ENCODE peak calls at places on chromosomes 1 and 21, in ten cellular contexts. W is esophagus muscularis mucosa, H is GM13976, Q is GM10248, G is A673, D is mucosa of descending colon, E is psoas muscle, C is RWPE1, L is lower leg skin, B is mammary epithelial cell. V is an unnamed sample.

GRCh38 chr1:145918992-145919939 is 749 bp upstream of the PEX11B start:
- DNase-seq in W (no peak), H (peak), Q (peak), G (no peak), D (peak), E (peak), C (peak), L (peak), B (peak), V (peak)

GRCh38 chr1:240515505-240515904 is 96.5 kb downstream of the GREM2 start:
- DNase-seq in W (no peak), H (no peak), Q (no peak), G (peak), D (no peak), E (no peak), C (no peak), L (no peak), B (no peak), V (no peak)

GRCh38 chr1:203129501-203130231 is 2.1 kb downstream of the ADORA1 start:
- DNase-seq in W (no peak), H (no peak), Q (no peak), G (no peak), D (no peak), E (peak), C (no peak), L (no peak), B (no peak), V (no peak)

GRCh38 chr1:203666621-203667020 is 40.0 kb downstream of the ATP2B4 start:
- DNase-seq in W (no peak), H (no peak), Q (no peak), G (no peak), D (no peak), E (no peak), C (no peak), L (no peak), B (no peak), V (no peak)

GRCh38 chr1:43214465-43215444 is 42.6 kb downstream of the CFAP57 start:
- DNase-seq in W (no peak), H (no peak), Q (no peak), G (no peak), D (no peak), E (no peak), C (no peak), L (no peak), B (no peak), V (no peak)

GRCh38 chr21:34884346-34884929 is 164.7 kb downstream of the RUNX1 start:
- DNase-seq in W (peak), H (no peak), Q (no peak), G (no peak), D (no peak), E (no peak), C (no peak), L (no peak), B (no peak), V (no peak)

GRCh38 chr1:202058001-202058908 is 47.9 kb downstream of the ELF3 start:
- DNase-seq in W (no peak), H (peak), Q (no peak), G (no peak), D (no peak), E (no peak), C (no peak), L (no peak), B (peak), V (no peak)

GRCh38 chr21:44816761-44817505 is 929 bp downstream of the SUMO3 start:
- DNase-seq in W (no peak), H (no peak), Q (no peak), G (no peak), D (peak), E (no peak), C (no peak), L (no peak), B (no peak), V (no peak)

GRCh38 chr21:41121785-41122415 is 46.1 kb upstream of the BACE2 start:
- DNase-seq in W (peak), H (peak), Q (peak), G (peak), D (peak), E (peak), C (peak), L (peak), B (peak), V (peak)

GRCh38 chr1:211944733-211945500 is 90.4 kb downstream of the INTS7 start:
- DNase-seq in W (no peak), H (no peak), Q (no peak), G (no peak), D (no peak), E (no peak), C (peak), L (peak), B (peak), V (no peak)
- TF ChIP-seq CTCF in W (no peak), H (no peak), Q (no peak), G (peak), D (peak), E (peak), C (peak), L (peak), B (peak), V (no peak)

GRCh38 chr1:23660671-23661070 is 30.9 kb upstream of the RPL11 start:
- DNase-seq in W (no peak), H (no peak), Q (no peak), G (no peak), D (no peak), E (no peak), C (no peak), L (no peak), B (no peak), V (no peak)

GRCh38 chr1:23670709-23671108 is 20.9 kb upstream of the RPL11 start:
- DNase-seq in W (no peak), H (no peak), Q (no peak), G (no peak), D (no peak), E (no peak), C (no peak), L (no peak), B (no peak), V (no peak)

GRCh38 chr1:23661887-23662286 is 29.7 kb upstream of the RPL11 start:
- DNase-seq in W (no peak), H (no peak), Q (no peak), G (no peak), D (no peak), E (no peak), C (peak), L (no peak), B (peak), V (no peak)

GRCh38 chr1:23667411-23667810 is 24.2 kb upstream of the RPL11 start:
- DNase-seq in W (no peak), H (no peak), Q (no peak), G (no peak), D (no peak), E (no peak), C (no peak), L (no peak), B (no peak), V (no peak)

GRCh38 chr1:23664837-23665795 is 26.5 kb upstream of the RPL11 start:
- DNase-seq in W (no peak), H (peak), Q (peak), G (peak), D (no peak), E (no peak), C (no peak), L (no peak), B (peak), V (peak)
- TF ChIP-seq CTCF in W (no peak), H (no peak), Q (peak), G (peak), D (no peak), E (peak), C (peak), L (no peak), B (peak), V (peak)

GRCh38 chr1:62849031-62849430 is 65.1 kb downstream of the ATG4C start:
- DNase-seq in W (no peak), H (no peak), Q (no peak), G (peak), D (no peak), E (no peak), C (peak), L (no peak), B (no peak), V (no peak)
- TF ChIP-seq CTCF in W (no peak), H (no peak), Q (no peak), G (peak), D (no peak), E (no peak), C (no peak), L (no peak), B (no peak), V (no peak)

GRCh38 chr1:220281159-220281574 is 8.9 kb upstream of the RAB3GAP2 start:
- DNase-seq in W (no peak), H (no peak), Q (no peak), G (peak), D (no peak), E (no peak), C (peak), L (no peak), B (peak), V (no peak)
- TF ChIP-seq CTCF in W (no peak), H (peak), Q (peak), G (peak), D (no peak), E (peak), C (peak), L (no peak), B (peak), V (no peak)

GRCh38 chr1:23555225-23555801 is 4.0 kb downstream of the ID3 start:
- DNase-seq in W (no peak), H (no peak), Q (no peak), G (peak), D (no peak), E (peak), C (no peak), L (no peak), B (no peak), V (no peak)

GRCh38 chr1:23553896-23554480 is 5.3 kb downstream of the ID3 start:
- DNase-seq in W (no peak), H (no peak), Q (no peak), G (no peak), D (no peak), E (no peak), C (no peak), L (no peak), B (no peak), V (peak)

GRCh38 chr1:23553206-23553895 is 6.0 kb downstream of the ID3 start:
- DNase-seq in W (no peak), H (no peak), Q (no peak), G (no peak), D (no peak), E (no peak), C (no peak), L (no peak), B (no peak), V (no peak)

GRCh38 chr1:23555949-23556640 is 3.2 kb downstream of the ID3 start:
- DNase-seq in W (no peak), H (no peak), Q (no peak), G (no peak), D (no peak), E (no peak), C (peak), L (no peak), B (peak), V (no peak)

DNA sequence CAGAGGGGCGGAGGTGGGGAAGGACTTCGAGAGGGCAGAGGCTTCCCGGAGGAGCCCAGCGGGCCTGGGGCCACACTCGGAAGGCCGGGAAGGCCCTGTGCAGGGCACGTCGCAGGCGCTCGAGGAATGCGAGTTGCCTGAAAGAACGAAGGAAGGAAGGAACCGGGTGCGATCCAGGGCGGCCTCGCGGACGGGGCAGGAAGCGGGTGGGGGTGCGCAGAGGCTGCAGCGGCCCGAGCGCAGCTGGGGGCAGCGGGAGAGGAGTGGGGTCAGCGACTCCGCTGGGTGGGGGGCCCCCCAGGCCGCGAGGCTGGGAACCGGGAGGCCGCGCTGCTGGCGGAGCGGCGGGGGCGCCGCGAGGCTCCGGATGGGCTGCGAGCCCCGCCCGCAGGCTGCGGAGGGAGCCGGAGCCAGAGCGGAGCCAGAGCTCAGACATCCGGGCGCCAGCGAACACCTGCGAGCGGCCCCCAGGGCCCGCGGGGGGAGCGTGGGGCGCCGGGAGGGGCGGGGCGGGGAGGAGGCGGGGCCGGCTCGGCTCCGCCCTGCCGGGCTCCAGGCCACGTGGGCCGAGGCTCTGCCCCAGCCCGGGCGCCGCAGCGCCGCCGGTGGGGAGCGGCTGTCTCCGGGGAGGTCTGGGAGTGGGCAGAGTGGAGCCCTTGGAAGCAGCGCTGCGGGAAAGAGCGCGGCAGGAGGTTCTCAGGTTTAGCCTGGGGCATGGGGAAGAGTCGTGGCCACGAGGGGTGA is 4.6 kb downstream of the ID3 start:
- DNase-seq in W (no peak), H (peak), Q (peak), G (peak), D (peak), E (peak), C (peak), L (peak), B (peak), V (peak)
- TF ChIP-seq CTCF in W (no peak), H (peak), Q (peak), G (peak), D (peak), E (peak), C (no peak), L (no peak), B (no peak), V (no peak)

GRCh38 chr1:152186556-152187285 is 27.7 kb upstream of the RPTN start:
- DNase-seq in W (no peak), H (no peak), Q (no peak), G (no peak), D (no peak), E (no peak), C (no peak), L (no peak), B (no peak), V (no peak)
- TF ChIP-seq CTCF in W (no peak), H (no peak), Q (no peak), G (no peak), D (no peak), E (no peak), C (no peak), L (no peak), B (no peak), V (no peak)

DNA sequence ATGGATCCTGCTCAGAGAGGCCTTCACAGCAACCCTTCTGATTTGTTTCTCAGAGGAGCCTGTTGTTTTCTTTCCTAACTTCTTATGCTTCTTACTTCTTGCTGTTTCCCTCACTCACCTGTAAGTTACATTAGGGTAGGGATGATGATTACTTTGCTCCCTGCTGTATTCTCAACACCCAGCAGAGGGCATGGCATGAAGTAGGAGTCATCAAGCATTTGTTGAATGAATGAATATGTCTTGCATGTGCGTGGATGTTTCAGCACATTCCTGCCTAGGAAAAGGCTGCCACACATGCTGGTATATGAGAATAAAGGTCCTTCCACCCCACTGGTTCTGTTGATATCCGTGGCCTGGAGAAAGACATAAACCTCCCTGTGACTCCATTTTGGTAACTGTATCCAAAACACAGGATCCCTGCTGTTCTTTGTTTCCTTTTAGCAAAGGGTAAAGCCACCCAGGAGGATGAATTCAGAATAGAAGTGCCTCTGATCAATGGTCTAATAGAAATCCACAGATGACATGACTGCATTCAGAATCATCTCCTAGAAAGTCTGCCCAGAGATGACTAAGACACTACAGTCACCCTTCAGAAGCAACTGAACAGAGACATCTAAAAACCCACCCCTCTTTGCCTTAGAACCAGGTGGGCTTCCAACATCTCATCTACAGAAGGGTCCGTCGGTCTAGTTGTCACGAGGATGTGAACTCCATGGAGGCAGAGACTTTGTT is 168.8 kb downstream of the ZSCAN20 start:
- DNase-seq in W (no peak), H (no peak), Q (no peak), G (peak), D (no peak), E (no peak), C (peak), L (no peak), B (peak), V (peak)
- TF ChIP-seq CTCF in W (no peak), H (peak), Q (no peak), G (peak), D (no peak), E (no peak), C (no peak), L (no peak), B (peak), V (peak)

GRCh38 chr1:185652348-185652747 is 81.8 kb upstream of the HMCN1 start:
- DNase-seq in W (no peak), H (no peak), Q (no peak), G (peak), D (no peak), E (no peak), C (no peak), L (no peak), B (no peak), V (peak)
- TF ChIP-seq CTCF in W (no peak), H (peak), Q (peak), G (peak), D (no peak), E (no peak), C (no peak), L (no peak), B (peak), V (peak)

DNA sequence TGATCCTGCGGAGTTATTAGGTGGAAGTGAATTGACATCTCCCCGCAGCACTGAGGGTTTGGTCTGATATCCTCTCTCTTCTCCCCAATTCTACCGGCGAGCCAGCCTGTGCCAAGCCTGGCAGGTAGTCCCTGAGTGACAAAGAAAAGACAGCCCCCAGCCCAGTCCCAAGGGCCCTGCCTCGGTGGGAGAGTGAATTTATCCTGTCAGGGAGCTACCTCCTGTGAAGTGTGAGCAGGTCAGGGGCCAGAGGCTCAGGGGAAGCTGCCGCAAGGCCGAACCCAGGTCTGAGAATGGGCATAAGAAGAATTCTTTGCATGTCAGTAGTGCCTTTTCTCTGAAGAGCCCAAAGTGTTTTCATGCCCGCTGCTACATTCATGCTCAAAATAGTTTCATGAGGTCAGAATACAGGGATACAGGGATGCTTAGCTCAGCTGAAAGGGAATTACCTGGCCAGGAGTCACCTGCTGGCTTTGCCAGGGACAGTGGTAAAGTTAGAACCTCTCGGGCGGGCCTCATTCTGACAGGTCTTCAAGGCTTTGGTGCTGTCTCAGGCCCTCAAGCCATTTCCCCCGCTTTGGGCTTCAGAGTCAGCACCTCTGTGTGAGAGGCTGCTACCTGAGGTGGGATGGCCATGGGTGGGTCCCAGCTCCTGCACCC is 5.3 kb downstream of the RASSF5 start:
- DNase-seq in W (no peak), H (no peak), Q (no peak), G (no peak), D (no peak), E (peak), C (no peak), L (no peak), B (peak), V (no peak)
- TF ChIP-seq CTCF in W (no peak), H (no peak), Q (no peak), G (no peak), D (no peak), E (no peak), C (no peak), L (no peak), B (no peak), V (no peak)

DNA sequence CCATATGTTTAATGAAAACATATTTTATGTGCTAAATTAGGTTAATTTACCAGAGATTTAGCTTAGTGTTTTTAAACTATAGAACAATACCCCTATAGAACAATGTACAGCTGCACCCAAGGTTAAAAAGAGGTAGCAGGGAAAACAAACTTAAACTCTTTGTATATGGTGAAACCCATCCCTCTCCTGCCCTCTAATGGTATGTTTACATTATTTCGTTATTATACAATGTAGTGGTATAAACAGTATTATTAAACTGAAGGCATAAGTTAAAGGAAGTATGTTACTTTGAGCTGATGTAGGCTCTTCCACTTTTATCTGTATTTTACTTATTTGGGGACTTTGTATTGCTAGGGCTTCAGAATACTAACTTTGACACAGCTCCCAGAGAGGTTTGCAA is 16.7 kb upstream of the ZYG11A start:
- DNase-seq in W (no peak), H (peak), Q (no peak), G (peak), D (no peak), E (no peak), C (peak), L (no peak), B (no peak), V (no peak)
- TF ChIP-seq CTCF in W (no peak), H (no peak), Q (peak), G (peak), D (no peak), E (no peak), C (peak), L (no peak), B (peak), V (no peak)